ENCODE peak calls at places on chromosome 1, in eight cellular contexts. Z is aorta, C is fibroblast of mammary gland, R is trophoblast cell, F is SJSA1, W is testis, Q is Panc1, X is HCT116. O is an unnamed sample.

GRCh38 chr1:111976332-111976731 is 13.1 kb downstream of the KCND3 start:
- DNase-seq in R (no peak), W (no peak), Z (no peak), F (no peak), C (no peak), X (no peak), Q (no peak), O (no peak)

GRCh38 chr1:219666242-219666641 is 53.3 kb upstream of the ZC3H11B start:
- DNase-seq in Q (no peak), C (peak), R (no peak), F (no peak), Z (no peak), W (no peak), X (no peak), O (no peak)

GRCh38 chr1:241413974-241414373 is 57.0 kb upstream of the RGS7 start:
- DNase-seq in Q (no peak), C (no peak), Z (no peak), W (no peak), F (no peak), X (no peak), R (no peak), O (no peak)

GRCh38 chr1:28955930-28956552 is 41.7 kb downstream of the EPB41 start:
- DNase-seq in R (no peak), Q (peak), W (no peak), F (no peak), C (peak), Z (no peak), X (no peak), O (no peak)

GRCh38 chr1:54460861-54461382 is 54.7 kb upstream of the SSBP3 start:
- DNase-seq in R (no peak), Z (peak), X (no peak), C (no peak), F (no peak), W (no peak), Q (no peak), O (no peak)

GRCh38 chr1:82485591-82486369 is 685.0 kb downstream of the ADGRL2 start:
- DNase-seq in C (peak), X (no peak), Q (no peak), Z (no peak), F (no peak), W (peak), R (peak), O (peak)

GRCh38 chr1:169238506-169238905 is 129.1 kb downstream of the NME7 start:
- DNase-seq in W (no peak), R (no peak), X (no peak), F (no peak), Q (no peak), C (peak), Z (no peak), O (no peak)

GRCh38 chr1:21598417-21598816 is 70.7 kb downstream of the RAP1GAP start:
- DNase-seq in R (no peak), F (no peak), C (no peak), Q (no peak), Z (no peak), X (no peak), W (no peak), O (no peak)

GRCh38 chr1:56120021-56120420 is 459.3 kb downstream of the PLPP3 start:
- DNase-seq in R (no peak), W (no peak), Q (no peak), X (no peak), Z (no peak), F (no peak), C (peak), O (no peak)

GRCh38 chr1:41435570-41436178 is 48.8 kb downstream of the EDN2 start:
- DNase-seq in R (peak), Z (peak), F (peak), C (no peak), Q (no peak), W (no peak), X (no peak), O (peak)

GRCh38 chr1:244556263-244556662 is 95.2 kb downstream of the CATSPERE start:
- DNase-seq in X (no peak), Q (no peak), R (no peak), C (no peak), Z (no peak), W (no peak), F (no peak), O (no peak)

GRCh38 chr1:77825356-77825709 is 45.9 kb downstream of the MIGA1 start:
- DNase-seq in Z (no peak), R (peak), C (peak), W (peak), X (peak), F (no peak), Q (peak), O (no peak)

GRCh38 chr1:173249349-173249748 is 42.2 kb upstream of the TNFSF4 start:
- DNase-seq in F (no peak), R (no peak), W (no peak), X (no peak), C (peak), Z (no peak), Q (no peak), O (peak)

GRCh38 chr1:9073148-9073547 is 3.7 kb upstream of the SLC2A5 start:
- DNase-seq in Z (no peak), W (no peak), R (no peak), C (no peak), X (no peak), F (no peak), Q (no peak), O (no peak)

GRCh38 chr1:21673277-21673780 is 4.2 kb upstream of the RAP1GAP start:
- DNase-seq in Z (peak), Q (no peak), R (no peak), C (peak), W (peak), X (no peak), F (no peak), O (peak)

GRCh38 chr1:113552244-113552643 is 161.9 kb downstream of the MAGI3 start:
- DNase-seq in R (no peak), Z (no peak), W (no peak), F (no peak), C (no peak), X (no peak), Q (no peak), O (no peak)

GRCh38 chr1:210499956-210500355 is 171.3 kb downstream of the HHAT start:
- DNase-seq in Q (no peak), F (no peak), C (no peak), W (no peak), X (no peak), Z (no peak), R (no peak), O (no peak)

GRCh38 chr1:44924835-44925464 is 61.4 kb downstream of the EIF2B3 start:
- DNase-seq in C (peak), Z (no peak), X (peak), F (peak), W (no peak), Q (peak), R (peak), O (no peak)

GRCh38 chr1:181318022-181318857 is 165.1 kb upstream of the CACNA1E start:
- DNase-seq in F (no peak), W (no peak), Q (no peak), R (no peak), X (no peak), C (no peak), Z (no peak), O (no peak)

GRCh38 chr1:5988596-5989285 is 3.5 kb downstream of the NPHP4 start:
- DNase-seq in X (no peak), W (no peak), Q (no peak), F (no peak), C (no peak), Z (peak), R (no peak), O (no peak)

GRCh38 chr1:94796269-94796668 is 23.9 kb upstream of the SLC44A3 start:
- DNase-seq in R (no peak), C (no peak), Q (no peak), F (no peak), Z (no peak), X (no peak), W (no peak), O (no peak)

GRCh38 chr1:58460469-58460868 is 86.1 kb downstream of the OMA1 start:
- DNase-seq in C (peak), Q (no peak), W (no peak), F (no peak), X (no peak), Z (no peak), R (no peak), O (no peak)

DNA sequence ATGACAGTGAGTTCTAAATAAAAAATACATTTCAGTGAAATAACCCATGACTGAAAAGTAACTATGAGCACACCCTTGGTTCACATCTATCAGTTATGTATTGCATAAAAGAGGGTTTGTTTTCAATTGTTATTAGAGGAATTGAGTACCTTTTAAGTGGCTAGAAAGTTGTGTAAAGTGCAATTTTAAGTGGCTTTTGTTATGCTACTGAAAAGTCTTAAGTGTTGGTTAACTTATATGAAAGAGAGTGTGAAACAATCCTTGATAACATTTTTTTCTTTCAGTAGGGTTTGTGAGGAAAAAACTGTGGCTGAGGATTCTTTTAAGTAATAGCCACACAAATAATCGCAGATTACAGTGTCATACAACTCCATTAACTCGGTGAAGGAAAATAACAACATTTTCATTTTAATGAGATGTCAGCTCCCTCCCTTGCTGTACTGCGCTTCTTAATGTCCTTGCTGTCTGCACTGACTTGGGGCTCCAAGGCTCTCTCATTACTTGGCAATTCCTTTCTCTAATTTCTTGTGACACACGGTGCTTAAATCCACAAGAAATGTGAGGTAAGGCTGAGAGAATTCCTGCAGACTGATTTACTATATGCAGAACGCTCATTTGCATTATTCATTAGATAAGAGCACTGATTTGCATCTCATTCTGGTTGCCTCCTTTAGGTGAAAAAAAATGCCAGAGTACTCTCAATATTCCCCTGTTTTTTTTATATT is 40.6 kb downstream of the NTNG1 start:
- DNase-seq in X (no peak), Z (no peak), C (no peak), R (no peak), W (no peak), Q (no peak), F (no peak), O (no peak)
- H3K4me3 ChIP-seq in X (no peak), Z (no peak), C (no peak), R (no peak), W (no peak), Q (no peak), F (no peak), O (no peak)

GRCh38 chr1:1073743-1074587 is at the start of gene RNF223:
- DNase-seq in X (peak), W (no peak), Q (no peak), R (peak), C (no peak), Z (no peak), F (no peak), O (peak)
- H3K4me3 ChIP-seq in X (peak), W (no peak), Q (no peak), R (peak), C (no peak), Z (no peak), F (no peak), O (no peak)

DNA sequence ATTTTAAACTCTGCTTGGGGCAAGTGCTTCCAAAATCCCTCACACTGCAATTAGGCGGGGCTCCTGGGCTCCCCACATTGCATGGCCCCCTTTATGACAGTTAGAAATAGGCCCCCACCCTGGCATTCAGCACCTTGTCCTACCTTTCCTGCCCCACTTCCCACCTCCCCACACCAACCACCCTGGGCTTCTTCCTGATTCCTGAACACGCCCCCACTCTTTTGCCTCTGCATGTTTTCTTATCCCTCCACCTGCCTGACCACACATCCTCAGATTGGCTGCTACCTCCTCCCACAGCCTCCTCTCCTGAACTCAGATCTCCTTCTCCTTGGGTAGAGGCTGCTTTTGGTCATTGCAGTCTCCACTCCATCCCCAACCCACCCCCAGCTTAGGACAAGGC is 1.5 kb downstream of the MOB3C start:
- DNase-seq in Z (no peak), Q (no peak), W (no peak), R (no peak), C (no peak), X (no peak), F (no peak), O (no peak)
- H3K4me3 ChIP-seq in Z (peak), Q (no peak), W (no peak), R (no peak), C (no peak), X (no peak), F (no peak), O (peak)

GRCh38 chr1:160711528-160712311 is at the start of gene CD48:
- DNase-seq in F (no peak), Q (no peak), W (no peak), Z (no peak), R (no peak), X (no peak), C (no peak), O (no peak)
- H3K4me3 ChIP-seq in F (no peak), Q (no peak), W (no peak), Z (no peak), R (peak), X (no peak), C (no peak), O (no peak)

GRCh38 chr1:167651161-167651693 is 21.2 kb downstream of the RCSD1 start:
- DNase-seq in C (no peak), Z (no peak), Q (no peak), X (no peak), F (no peak), R (no peak), W (no peak), O (no peak)
- H3K4me3 ChIP-seq in C (no peak), Z (no peak), Q (no peak), X (no peak), F (no peak), R (no peak), W (no peak), O (no peak)

O was measured in right cardiac atrium.